ENCODE peak calls at places on chromosome 1, in nine cellular contexts. One of them, this sample, is unnamed.

GRCh38 chr1:71908871-71909390 is 373.4 kb downstream of the NEGR1 start:
- DNase-seq in GM20000: no peak
- DNase-seq in cardiac fibroblast: no peak
- DNase-seq in RKO: no peak
- DNase-seq in thoracic aorta: no peak
- DNase-seq in non-pigmented ciliary epithelial cell: no peak
- DNase-seq in ELF-1: no peak
- DNase-seq in hepatic stellate cell: no peak
- DNase-seq in amniotic epithelial cell: no peak
- DNase-seq in this sample: no peak

GRCh38 chr1:29112705-29113406 is 10.8 kb downstream of the TMEM200B start:
- DNase-seq in ELF-1: no peak
- DNase-seq in amniotic epithelial cell: no peak
- DNase-seq in hepatic stellate cell: no peak
- DNase-seq in RKO: no peak
- DNase-seq in cardiac fibroblast: no peak
- DNase-seq in thoracic aorta: no peak
- DNase-seq in GM20000: no peak
- DNase-seq in non-pigmented ciliary epithelial cell: no peak
- DNase-seq in this sample: no peak

GRCh38 chr1:62321438-62321837 is 2.2 kb upstream of the KANK4 start:
- DNase-seq in GM20000: no peak
- DNase-seq in RKO: peak
- DNase-seq in hepatic stellate cell: peak
- DNase-seq in ELF-1: peak
- DNase-seq in cardiac fibroblast: peak
- DNase-seq in thoracic aorta: no peak
- DNase-seq in non-pigmented ciliary epithelial cell: peak
- DNase-seq in amniotic epithelial cell: peak
- DNase-seq in this sample: peak

GRCh38 chr1:11940260-11940921 is 5.9 kb downstream of the PLOD1 start:
- DNase-seq in amniotic epithelial cell: peak
- DNase-seq in non-pigmented ciliary epithelial cell: no peak
- DNase-seq in hepatic stellate cell: no peak
- DNase-seq in GM20000: no peak
- DNase-seq in ELF-1: peak
- DNase-seq in thoracic aorta: no peak
- DNase-seq in cardiac fibroblast: no peak
- DNase-seq in RKO: no peak
- DNase-seq in this sample: no peak

GRCh38 chr1:119940697-119941096 is 44.4 kb upstream of the ADAM30 start:
- DNase-seq in thoracic aorta: no peak
- DNase-seq in RKO: no peak
- DNase-seq in cardiac fibroblast: no peak
- DNase-seq in ELF-1: no peak
- DNase-seq in GM20000: no peak
- DNase-seq in amniotic epithelial cell: no peak
- DNase-seq in non-pigmented ciliary epithelial cell: no peak
- DNase-seq in hepatic stellate cell: no peak
- DNase-seq in this sample: no peak

GRCh38 chr1:93394514-93394913 is 48.8 kb downstream of the DR1 start:
- DNase-seq in RKO: no peak
- DNase-seq in thoracic aorta: no peak
- DNase-seq in non-pigmented ciliary epithelial cell: no peak
- DNase-seq in hepatic stellate cell: no peak
- DNase-seq in ELF-1: no peak
- DNase-seq in GM20000: no peak
- DNase-seq in cardiac fibroblast: peak
- DNase-seq in amniotic epithelial cell: peak
- DNase-seq in this sample: no peak

GRCh38 chr1:111436726-111437125 is 9.2 kb upstream of the OVGP1 start:
- DNase-seq in hepatic stellate cell: no peak
- DNase-seq in ELF-1: no peak
- DNase-seq in cardiac fibroblast: peak
- DNase-seq in non-pigmented ciliary epithelial cell: no peak
- DNase-seq in GM20000: no peak
- DNase-seq in amniotic epithelial cell: peak
- DNase-seq in thoracic aorta: no peak
- DNase-seq in RKO: no peak
- DNase-seq in this sample: no peak

GRCh38 chr1:17919525-17920439 is 164.6 kb downstream of the ACTL8 start:
- DNase-seq in GM20000: peak
- DNase-seq in thoracic aorta: no peak
- DNase-seq in non-pigmented ciliary epithelial cell: peak
- DNase-seq in hepatic stellate cell: peak
- DNase-seq in cardiac fibroblast: peak
- DNase-seq in amniotic epithelial cell: peak
- DNase-seq in ELF-1: peak
- DNase-seq in RKO: peak
- DNase-seq in this sample: no peak

GRCh38 chr1:209076688-209077087 is 506.8 kb upstream of the CAMK1G start:
- DNase-seq in RKO: peak
- DNase-seq in thoracic aorta: no peak
- DNase-seq in cardiac fibroblast: no peak
- DNase-seq in hepatic stellate cell: no peak
- DNase-seq in non-pigmented ciliary epithelial cell: no peak
- DNase-seq in ELF-1: peak
- DNase-seq in GM20000: peak
- DNase-seq in amniotic epithelial cell: peak
- DNase-seq in this sample: no peak

GRCh38 chr1:35899941-35900340 is 16.9 kb downstream of the AGO1 start:
- DNase-seq in hepatic stellate cell: no peak
- DNase-seq in RKO: no peak
- DNase-seq in amniotic epithelial cell: no peak
- DNase-seq in ELF-1: no peak
- DNase-seq in GM20000: no peak
- DNase-seq in non-pigmented ciliary epithelial cell: no peak
- DNase-seq in thoracic aorta: no peak
- DNase-seq in cardiac fibroblast: no peak
- DNase-seq in this sample: no peak

GRCh38 chr1:204871405-204872037 is 859 bp downstream of the NFASC start:
- DNase-seq in cardiac fibroblast: no peak
- DNase-seq in GM20000: no peak
- DNase-seq in non-pigmented ciliary epithelial cell: no peak
- DNase-seq in ELF-1: no peak
- DNase-seq in thoracic aorta: no peak
- DNase-seq in hepatic stellate cell: no peak
- DNase-seq in amniotic epithelial cell: no peak
- DNase-seq in RKO: no peak
- DNase-seq in this sample: no peak

GRCh38 chr1:31591425-31592093 is 15.2 kb downstream of the TINAGL1 start:
- DNase-seq in hepatic stellate cell: no peak
- DNase-seq in cardiac fibroblast: no peak
- DNase-seq in ELF-1: no peak
- DNase-seq in RKO: no peak
- DNase-seq in GM20000: no peak
- DNase-seq in thoracic aorta: peak
- DNase-seq in non-pigmented ciliary epithelial cell: no peak
- DNase-seq in amniotic epithelial cell: peak
- DNase-seq in this sample: peak

GRCh38 chr1:108610073-108610472 is 50.2 kb downstream of the EEIG2 start:
- DNase-seq in amniotic epithelial cell: no peak
- DNase-seq in cardiac fibroblast: no peak
- DNase-seq in ELF-1: no peak
- DNase-seq in GM20000: no peak
- DNase-seq in thoracic aorta: no peak
- DNase-seq in RKO: no peak
- DNase-seq in non-pigmented ciliary epithelial cell: no peak
- DNase-seq in hepatic stellate cell: no peak
- DNase-seq in this sample: no peak

GRCh38 chr1:94855307-94855700 is 35.1 kb downstream of the SLC44A3 start:
- DNase-seq in GM20000: no peak
- DNase-seq in thoracic aorta: no peak
- DNase-seq in amniotic epithelial cell: peak
- DNase-seq in non-pigmented ciliary epithelial cell: no peak
- DNase-seq in hepatic stellate cell: no peak
- DNase-seq in ELF-1: no peak
- DNase-seq in cardiac fibroblast: no peak
- DNase-seq in RKO: peak
- DNase-seq in this sample: no peak

GRCh38 chr1:117061986-117062415 is 1.9 kb downstream of the TTF2 start:
- DNase-seq in RKO: peak
- DNase-seq in ELF-1: no peak
- DNase-seq in hepatic stellate cell: peak
- DNase-seq in non-pigmented ciliary epithelial cell: peak
- DNase-seq in GM20000: peak
- DNase-seq in cardiac fibroblast: peak
- DNase-seq in thoracic aorta: no peak
- DNase-seq in amniotic epithelial cell: peak
- DNase-seq in this sample: no peak

GRCh38 chr1:230011333-230012092 is 55.5 kb upstream of the GALNT2 start:
- DNase-seq in ELF-1: no peak
- DNase-seq in thoracic aorta: no peak
- DNase-seq in hepatic stellate cell: no peak
- DNase-seq in RKO: no peak
- DNase-seq in GM20000: no peak
- DNase-seq in non-pigmented ciliary epithelial cell: no peak
- DNase-seq in amniotic epithelial cell: no peak
- DNase-seq in cardiac fibroblast: no peak
- DNase-seq in this sample: no peak